ENCODE peak calls at places on chromosomes 16 and 17, in seven cellular contexts. J is WTC11, K is HepG2, M is heart left ventricle, W is astrocyte of the spinal cord, X is cardiac fibroblast, N is neural crest cell. C is an unnamed sample.

GRCh38 chr16:88905563-88905962 is 39.1 kb upstream of the PABPN1L start:
- DNase-seq in J (peak), K (no peak), M (no peak), W (no peak), X (no peak), N (no peak), C (peak)

GRCh38 chr17:61470530-61471136 is 18.4 kb downstream of the TBX4 start:
- DNase-seq in J (no peak), K (no peak), M (peak), W (no peak), X (no peak), N (no peak), C (peak)

GRCh38 chr17:37608369-37609169 is 649 bp downstream of the SYNRG start:
- DNase-seq in J (peak), K (peak), M (no peak), W (peak), X (peak), N (peak), C (peak)

GRCh38 chr17:33324741-33325140 is 31.6 kb upstream of the ASIC2 start:
- DNase-seq in J (no peak), K (no peak), M (no peak), W (no peak), X (no peak), N (no peak), C (no peak)

GRCh38 chr16:60142991-60143705 is 1409.0 kb upstream of the GOT2 start:
- DNase-seq in J (no peak), K (no peak), M (no peak), W (peak), X (no peak), N (no peak), C (no peak)

GRCh38 chr17:48441231-48441711 is 11.3 kb upstream of the SKAP1 start:
- DNase-seq in J (no peak), K (no peak), M (no peak), W (no peak), X (no peak), N (no peak), C (no peak)

GRCh38 chr17:77428020-77428781 is 287.4 kb downstream of the SEC14L1 start:
- DNase-seq in J (no peak), K (no peak), M (no peak), W (no peak), X (no peak), N (no peak), C (no peak)

GRCh38 chr16:73572135-73572534 is 524.2 kb upstream of the ZFHX3 start:
- DNase-seq in J (peak), K (no peak), M (peak), W (no peak), X (no peak), N (no peak), C (no peak)

GRCh38 chr17:72407336-72408121 is 286.7 kb downstream of the SOX9 start:
- DNase-seq in J (no peak), K (no peak), M (peak), W (peak), X (peak), N (no peak), C (no peak)

GRCh38 chr16:56482667-56483236 is 31.4 kb downstream of the OGFOD1 start:
- DNase-seq in J (no peak), K (no peak), M (no peak), W (no peak), X (no peak), N (no peak), C (no peak)

GRCh38 chr16:2339521-2340484 is 725 bp downstream of the ABCA3 start:
- DNase-seq in J (peak), K (peak), M (peak), W (peak), X (peak), N (peak), C (peak)

GRCh38 chr17:56786989-56787482 is 46.7 kb downstream of the C17orf67 start:
- DNase-seq in J (no peak), K (peak), M (no peak), W (peak), X (peak), N (no peak), C (no peak)

GRCh38 chr16:24504467-24505345 is 34.7 kb upstream of the RBBP6 start:
- DNase-seq in J (peak), K (peak), M (peak), W (peak), X (peak), N (peak), C (peak)

GRCh38 chr17:75063201-75063600 is 16.2 kb downstream of the KCTD2 start:
- DNase-seq in J (no peak), K (no peak), M (no peak), W (no peak), X (no peak), N (no peak), C (no peak)

GRCh38 chr17:9244066-9245052 is 223.0 kb downstream of the NTN1 start:
- DNase-seq in J (no peak), K (no peak), M (no peak), W (peak), X (peak), N (no peak), C (no peak)

GRCh38 chr16:13835935-13836334 is 84.0 kb upstream of the ERCC4 start:
- DNase-seq in J (no peak), K (no peak), M (no peak), W (no peak), X (no peak), N (no peak), C (no peak)

GRCh38 chr17:80453980-80454556 is 22.3 kb downstream of the NPTX1 start:
- DNase-seq in J (no peak), K (peak), M (no peak), W (no peak), X (no peak), N (no peak), C (no peak)

GRCh38 chr17:80323982-80324381 is 63.3 kb downstream of the RNF213 start:
- DNase-seq in J (no peak), K (no peak), M (no peak), W (no peak), X (no peak), N (no peak), C (no peak)

GRCh38 chr17:28916302-28916934 is 13.5 kb upstream of the DHRS13 start:
- DNase-seq in J (peak), K (peak), M (no peak), W (peak), X (peak), N (peak), C (peak)

GRCh38 chr16:55965099-55965498 is 89.9 kb upstream of the CES5A start:
- DNase-seq in J (no peak), K (no peak), M (no peak), W (no peak), X (no peak), N (no peak), C (no peak)

GRCh38 chr17:30970757-30971567 is at the start of gene RNF135:
- DNase-seq in J (peak), K (no peak), M (peak), W (peak), X (peak), N (peak), C (peak)

GRCh38 chr16:79601978-79602609 is 1.6 kb upstream of the MAF start:
- DNase-seq in J (peak), K (peak), M (peak), W (peak), X (peak), N (peak), C (peak)

GRCh38 chr17:58189436-58190146 is 2.9 kb upstream of the EPX start:
- DNase-seq in J (no peak), K (no peak), M (peak), W (peak), X (peak), N (no peak), C (no peak)

GRCh38 chr16:4327782-4328579 is 12.1 kb downstream of the GLIS2 start:
- DNase-seq in J (peak), K (peak), M (peak), W (peak), X (peak), N (peak), C (peak)

GRCh38 chr16:4319454-4319853 is 3.6 kb downstream of the GLIS2 start:
- DNase-seq in J (no peak), K (no peak), M (no peak), W (no peak), X (no peak), N (no peak), C (no peak)

GRCh38 chr16:67055712-67056487 is 27.0 kb downstream of the CBFB start:
- DNase-seq in J (no peak), K (peak), M (no peak), W (peak), X (peak), N (no peak), C (no peak)

GRCh38 chr17:79620207-79621038 is 9.6 kb upstream of the RBFOX3 start:
- DNase-seq in J (peak), K (no peak), M (peak), W (no peak), X (no peak), N (no peak), C (no peak)

GRCh38 chr16:89268585-89268984 is 51.1 kb downstream of the ZNF778 start:
- DNase-seq in J (no peak), K (no peak), M (no peak), W (no peak), X (no peak), N (no peak), C (no peak)

GRCh38 chr17:75872434-75873351 is 5.7 kb downstream of the TRIM47 start:
- DNase-seq in J (no peak), K (peak), M (peak), W (peak), X (peak), N (no peak), C (peak)

GRCh38 chr17:13393841-13394710 is 207.7 kb downstream of the HS3ST3A1 start:
- DNase-seq in J (no peak), K (no peak), M (peak), W (peak), X (peak), N (no peak), C (no peak)

GRCh38 chr17:10295728-10296343 is 77.0 kb downstream of the MYH13 start:
- DNase-seq in J (peak), K (peak), M (peak), W (peak), X (peak), N (peak), C (peak)
- TF ChIP-seq CTCF in J (peak), K (peak), M (peak), W (peak), X (peak), N (peak), C (peak)

GRCh38 chr16:87826798-87827587 is 42.3 kb downstream of the SLC7A5 start:
- DNase-seq in J (no peak), K (no peak), M (no peak), W (no peak), X (no peak), N (no peak), C (no peak)
- TF ChIP-seq CTCF in J (no peak), K (no peak), M (no peak), W (no peak), X (no peak), N (no peak), C (no peak)

GRCh38 chr17:1147664-1148063 is 32.1 kb downstream of the ABR start:
- DNase-seq in J (peak), K (peak), M (peak), W (peak), X (peak), N (peak), C (peak)
- TF ChIP-seq CTCF in J (peak), K (peak), M (peak), W (peak), X (peak), N (peak), C (no peak)

GRCh38 chr17:59762826-59763374 is 55.4 kb downstream of the VMP1 start:
- DNase-seq in J (no peak), K (no peak), M (no peak), W (no peak), X (no peak), N (no peak), C (no peak)

GRCh38 chr17:59764292-59764741 is 56.9 kb downstream of the VMP1 start:
- DNase-seq in J (no peak), K (no peak), M (no peak), W (peak), X (no peak), N (no peak), C (no peak)

GRCh38 chr17:59762022-59762825 is 54.8 kb downstream of the VMP1 start:
- DNase-seq in J (no peak), K (no peak), M (no peak), W (peak), X (peak), N (no peak), C (no peak)

GRCh38 chr17:59765038-59765437 is 57.6 kb downstream of the VMP1 start:
- DNase-seq in J (no peak), K (no peak), M (no peak), W (no peak), X (no peak), N (no peak), C (no peak)

GRCh38 chr17:59763861-59764260 is 56.4 kb downstream of the VMP1 start:
- DNase-seq in J (no peak), K (peak), M (no peak), W (peak), X (peak), N (no peak), C (no peak)
- TF ChIP-seq CTCF in J (no peak), K (no peak), M (no peak), W (no peak), X (no peak), N (no peak), C (no peak)

GRCh38 chr17:51734462-51734861 is 424.1 kb downstream of the CA10 start:
- DNase-seq in J (peak), K (no peak), M (no peak), W (no peak), X (no peak), N (no peak), C (peak)
- TF ChIP-seq CTCF in J (peak), K (peak), M (peak), W (peak), X (no peak), N (peak), C (peak)

DNA sequence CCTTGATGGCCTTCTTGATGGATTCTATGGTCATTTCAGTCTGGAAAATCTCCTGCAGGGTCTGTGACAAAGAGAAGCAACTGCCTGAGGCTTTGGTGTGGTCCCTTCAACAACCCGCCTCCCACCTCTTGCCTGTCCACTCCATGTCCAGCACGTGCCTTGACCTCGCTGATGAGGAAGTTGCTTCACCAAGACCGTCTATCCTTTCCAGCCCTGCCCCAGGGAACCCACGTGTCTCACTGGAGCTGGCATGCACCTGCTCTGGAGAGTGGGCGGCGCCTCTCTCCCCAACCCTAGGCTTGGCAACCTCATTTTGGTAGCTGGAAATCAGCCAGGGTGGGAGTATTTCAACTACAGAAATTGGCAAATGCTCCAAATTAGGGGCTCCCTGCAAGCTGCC is 32.6 kb downstream of the TEKT3 start:
- DNase-seq in J (no peak), K (no peak), M (no peak), W (no peak), X (no peak), N (no peak), C (no peak)
- TF ChIP-seq CTCF in J (no peak), K (no peak), M (no peak), W (no peak), X (no peak), N (no peak), C (no peak)